ENCODE peak calls at places on chromosomes 5 and 9, in six cellular contexts. Q, A, F, E, R and S are unnamed samples.

GRCh38 chr9:117189121-117189520 is 225.7 kb downstream of the ASTN2 start:
- DNase-seq in Q (no peak), A (no peak), F (no peak), E (no peak), R (no peak), S (no peak)

GRCh38 chr5:150945947-150946346 is 41.2 kb upstream of the ZNF300 start:
- DNase-seq in Q (no peak), A (no peak), F (no peak), E (no peak), R (no peak), S (no peak)

GRCh38 chr5:126656397-126657007 is 55.8 kb downstream of the PHAX start:
- DNase-seq in Q (no peak), A (no peak), F (no peak), E (no peak), R (no peak), S (no peak)

GRCh38 chr5:179617930-179618329 is 5.5 kb downstream of the HNRNPH1 start:
- DNase-seq in Q (no peak), A (no peak), F (no peak), E (peak), R (no peak), S (no peak)

GRCh38 chr9:5336683-5337082 is 3.0 kb downstream of the RLN1 start:
- DNase-seq in Q (no peak), A (no peak), F (no peak), E (no peak), R (peak), S (no peak)

GRCh38 chr9:109722007-109722406 is 58.0 kb upstream of the PALM2AKAP2 start:
- DNase-seq in Q (no peak), A (no peak), F (no peak), E (no peak), R (no peak), S (no peak)

GRCh38 chr9:84141762-84142370 is 161.3 kb downstream of the RMI1 start:
- DNase-seq in Q (no peak), A (no peak), F (no peak), E (no peak), R (no peak), S (no peak)

GRCh38 chr5:155254399-155254798 is 240.8 kb downstream of the KIF4B start:
- DNase-seq in Q (no peak), A (no peak), F (no peak), E (no peak), R (no peak), S (no peak)

GRCh38 chr5:107468286-107468685 is 202.5 kb downstream of the EFNA5 start:
- DNase-seq in Q (no peak), A (no peak), F (no peak), E (no peak), R (no peak), S (no peak)

GRCh38 chr9:131598121-131598520 is 52.8 kb downstream of the PRRT1B start:
- DNase-seq in Q (peak), A (peak), F (no peak), E (peak), R (no peak), S (peak)

GRCh38 chr9:82546131-82546530 is 516.8 kb downstream of the RASEF start:
- DNase-seq in Q (no peak), A (no peak), F (no peak), E (no peak), R (no peak), S (no peak)

GRCh38 chr9:6545017-6545691 is 100.4 kb downstream of the GLDC start:
- DNase-seq in Q (no peak), A (no peak), F (no peak), E (no peak), R (no peak), S (no peak)

GRCh38 chr9:77486968-77487367 is 161.2 kb downstream of the GNA14 start:
- DNase-seq in Q (no peak), A (no peak), F (no peak), E (no peak), R (no peak), S (no peak)

GRCh38 chr5:137837741-137838389 is 29.8 kb upstream of the MYOT start:
- DNase-seq in Q (no peak), A (no peak), F (no peak), E (no peak), R (no peak), S (no peak)

GRCh38 chr9:126494264-126494663 is 119.5 kb upstream of the LMX1B start:
- DNase-seq in Q (no peak), A (no peak), F (peak), E (no peak), R (no peak), S (peak)

GRCh38 chr5:137845472-137845871 is 22.2 kb upstream of the MYOT start:
- DNase-seq in Q (no peak), A (no peak), F (no peak), E (no peak), R (no peak), S (no peak)

GRCh38 chr9:21764736-21765245 is 37.6 kb upstream of the MTAP start:
- DNase-seq in Q (no peak), A (no peak), F (no peak), E (no peak), R (no peak), S (no peak)

GRCh38 chr9:36866840-36867239 is 167.2 kb downstream of the PAX5 start:
- DNase-seq in Q (no peak), A (no peak), F (no peak), E (no peak), R (no peak), S (peak)

GRCh38 chr5:13567819-13568218 is 376.7 kb downstream of the DNAH5 start:
- DNase-seq in Q (no peak), A (no peak), F (no peak), E (no peak), R (no peak), S (no peak)

GRCh38 chr9:73118898-73119554 is 32.6 kb upstream of the ANXA1 start:
- DNase-seq in Q (no peak), A (no peak), F (no peak), E (no peak), R (no peak), S (no peak)
- H3K27ac ChIP-seq in Q (no peak), A (no peak), F (no peak), E (no peak), R (no peak), S (no peak)

GRCh38 chr5:24643255-24643654 is 1.5 kb downstream of the CDH10 start:
- DNase-seq in Q (no peak), A (no peak), F (no peak), E (no peak), R (no peak), S (no peak)

GRCh38 chr5:24646915-24647314 is 2.1 kb upstream of the CDH10 start:
- DNase-seq in Q (no peak), A (no peak), F (no peak), E (no peak), R (no peak), S (no peak)

GRCh38 chr5:24644757-24645156 is at the start of gene CDH10:
- DNase-seq in Q (no peak), A (peak), F (no peak), E (no peak), R (no peak), S (no peak)

GRCh38 chr5:24643880-24644279 is 898 bp downstream of the CDH10 start:
- DNase-seq in Q (no peak), A (no peak), F (no peak), E (no peak), R (no peak), S (no peak)

DNA sequence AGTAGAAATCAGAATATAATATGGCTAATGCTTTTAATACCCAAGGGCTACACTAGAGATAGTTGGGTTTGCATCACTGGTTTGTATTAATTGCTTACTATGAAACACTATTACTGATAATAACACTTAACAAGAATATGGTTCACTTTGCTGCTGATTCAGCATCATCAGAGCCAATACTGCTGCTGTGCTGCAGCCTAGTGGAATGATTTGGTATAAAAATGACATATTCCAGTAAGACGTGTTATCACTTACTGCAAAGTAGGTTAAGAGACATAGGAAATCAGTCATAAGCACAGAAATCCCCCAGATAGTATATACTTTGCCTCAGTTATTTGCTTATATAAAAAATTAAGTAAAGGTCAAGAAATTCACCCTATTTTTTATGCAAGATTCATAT is 2.8 kb downstream of the CDH10 start:
- DNase-seq in Q (no peak), A (no peak), F (no peak), E (no peak), R (no peak), S (no peak)
- TF ChIP-seq CTCF in Q (peak), A (peak), F (peak), E (peak), R (no peak), S (peak)

GRCh38 chr5:2529371-2530100 is 221.9 kb downstream of the IRX2 start:
- DNase-seq in Q (no peak), A (no peak), F (peak), E (no peak), R (no peak), S (no peak)
- H3K27ac ChIP-seq in Q (no peak), A (no peak), F (no peak), E (no peak), R (no peak), S (no peak)

GRCh38 chr5:80656425-80656824 is 1.6 kb upstream of the DHFR start:
- DNase-seq in Q (no peak), A (no peak), F (no peak), E (no peak), R (no peak), S (no peak)

GRCh38 chr5:80654054-80654390 is 430 bp upstream of the MSH3 start:
- DNase-seq in Q (no peak), A (no peak), F (no peak), E (no peak), R (peak), S (no peak)

GRCh38 chr5:80653497-80653896 is 955 bp upstream of the MSH3 start:
- DNase-seq in Q (no peak), A (no peak), F (no peak), E (no peak), R (no peak), S (no peak)

GRCh38 chr5:80655231-80655784 is 525 bp upstream of the DHFR start:
- DNase-seq in Q (no peak), A (no peak), F (no peak), E (no peak), R (no peak), S (no peak)

DNA sequence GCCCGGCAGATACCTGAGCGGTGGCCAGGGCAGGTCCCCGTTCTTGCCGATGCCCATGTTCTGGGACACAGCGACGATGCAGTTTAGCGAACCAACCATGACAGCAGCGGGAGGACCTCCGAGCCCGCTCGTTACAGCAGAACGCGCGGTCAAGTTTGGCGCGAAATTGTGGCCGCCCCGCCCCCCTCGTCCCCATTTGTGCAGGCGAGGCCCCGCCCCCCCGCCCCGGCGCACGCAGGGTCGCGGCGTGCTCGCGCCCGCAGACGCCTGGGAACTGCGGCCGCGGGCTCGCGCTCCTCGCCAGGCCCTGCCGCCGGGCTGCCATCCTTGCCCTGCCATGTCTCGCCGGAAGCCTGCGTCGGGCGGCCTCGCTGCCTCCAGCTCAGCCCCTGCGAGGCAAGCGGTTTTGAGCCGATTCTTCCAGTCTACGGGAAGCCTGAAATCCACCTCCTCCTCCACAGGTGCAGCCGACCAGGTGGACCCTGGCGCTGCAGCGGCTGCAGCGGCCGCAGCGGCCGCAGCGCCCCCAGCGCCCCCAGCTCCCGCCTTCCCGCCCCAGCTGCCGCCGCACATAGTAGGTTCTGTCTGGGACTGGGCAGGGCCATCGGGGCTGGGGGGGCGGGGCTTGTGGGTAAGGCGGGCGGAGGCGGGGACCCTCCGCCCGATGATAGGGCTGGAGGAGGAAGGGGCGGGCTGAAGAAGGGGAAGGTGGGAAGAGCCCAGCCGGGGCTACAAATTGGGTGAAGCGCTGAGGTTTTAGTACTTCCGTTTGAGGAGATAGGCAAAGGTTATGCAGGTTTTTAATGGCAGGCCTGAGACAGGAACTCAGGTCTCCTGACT is at the start of the genes DHFR and MSH3:
- DNase-seq in Q (peak), A (peak), F (peak), E (peak), R (peak), S (peak)
- TF ChIP-seq CTCF in Q (no peak), A (peak), F (no peak), E (no peak), R (no peak), S (no peak)

GRCh38 chr5:120465281-120465961 is 1.3 kb downstream of the PRR16 start:
- DNase-seq in Q (peak), A (no peak), F (peak), E (peak), R (no peak), S (peak)

GRCh38 chr5:120463991-120464626 is at the start of gene PRR16:
- DNase-seq in Q (peak), A (no peak), F (peak), E (peak), R (no peak), S (peak)

GRCh38 chr5:120463026-120463770 is 902 bp upstream of the PRR16 start:
- DNase-seq in Q (no peak), A (no peak), F (no peak), E (no peak), R (no peak), S (no peak)

GRCh38 chr5:120466337-120467006 is 2.4 kb downstream of the PRR16 start:
- DNase-seq in Q (no peak), A (no peak), F (no peak), E (no peak), R (no peak), S (no peak)

GRCh38 chr5:120464627-120465280 is 654 bp downstream of the PRR16 start:
- DNase-seq in Q (peak), A (no peak), F (peak), E (peak), R (no peak), S (peak)
- H3K27ac ChIP-seq in Q (peak), A (peak), F (peak), E (no peak), R (no peak), S (peak)

GRCh38 chr9:125407974-125408900 is 146.6 kb downstream of the GAPVD1 start:
- DNase-seq in Q (peak), A (peak), F (peak), E (peak), R (peak), S (peak)

GRCh38 chr9:125407432-125407973 is 145.9 kb downstream of the GAPVD1 start:
- DNase-seq in Q (no peak), A (no peak), F (no peak), E (no peak), R (no peak), S (no peak)

GRCh38 chr9:125410522-125410894 is 148.9 kb downstream of the GAPVD1 start:
- DNase-seq in Q (no peak), A (no peak), F (no peak), E (no peak), R (no peak), S (no peak)

GRCh38 chr9:125409637-125410521 is 148.3 kb downstream of the GAPVD1 start:
- DNase-seq in Q (peak), A (no peak), F (no peak), E (no peak), R (no peak), S (no peak)

DNA sequence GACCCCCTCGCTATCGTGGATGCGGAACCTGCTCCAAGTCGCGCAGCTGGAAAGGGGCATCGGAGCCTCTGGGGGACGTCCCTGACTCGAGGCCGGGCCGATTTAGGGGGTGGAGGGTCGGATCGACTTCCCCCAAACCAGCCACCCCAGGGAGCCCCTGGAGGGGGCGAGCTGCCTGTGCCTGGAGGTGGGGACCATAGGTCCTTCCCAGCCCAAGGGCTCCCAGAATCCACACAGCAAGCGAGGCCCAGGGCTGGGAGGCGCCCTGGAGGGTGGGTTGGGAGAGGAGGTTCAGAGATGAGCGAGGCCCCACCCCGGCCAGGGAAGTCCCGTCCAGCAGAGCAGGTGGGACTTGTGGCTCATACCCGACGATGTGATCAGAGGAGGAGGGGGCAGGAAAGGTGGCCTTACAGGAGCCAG is 147.6 kb downstream of the GAPVD1 start:
- DNase-seq in Q (no peak), A (no peak), F (no peak), E (no peak), R (no peak), S (peak)
- TF ChIP-seq CTCF in Q (no peak), A (no peak), F (no peak), E (no peak), R (no peak), S (no peak)

GRCh38 chr9:136525841-136526499 is 19.9 kb downstream of the NOTCH1 start:
- DNase-seq in Q (no peak), A (no peak), F (peak), E (peak), R (no peak), S (no peak)
- H3K27ac ChIP-seq in Q (peak), A (peak), F (peak), E (peak), R (no peak), S (peak)

DNA sequence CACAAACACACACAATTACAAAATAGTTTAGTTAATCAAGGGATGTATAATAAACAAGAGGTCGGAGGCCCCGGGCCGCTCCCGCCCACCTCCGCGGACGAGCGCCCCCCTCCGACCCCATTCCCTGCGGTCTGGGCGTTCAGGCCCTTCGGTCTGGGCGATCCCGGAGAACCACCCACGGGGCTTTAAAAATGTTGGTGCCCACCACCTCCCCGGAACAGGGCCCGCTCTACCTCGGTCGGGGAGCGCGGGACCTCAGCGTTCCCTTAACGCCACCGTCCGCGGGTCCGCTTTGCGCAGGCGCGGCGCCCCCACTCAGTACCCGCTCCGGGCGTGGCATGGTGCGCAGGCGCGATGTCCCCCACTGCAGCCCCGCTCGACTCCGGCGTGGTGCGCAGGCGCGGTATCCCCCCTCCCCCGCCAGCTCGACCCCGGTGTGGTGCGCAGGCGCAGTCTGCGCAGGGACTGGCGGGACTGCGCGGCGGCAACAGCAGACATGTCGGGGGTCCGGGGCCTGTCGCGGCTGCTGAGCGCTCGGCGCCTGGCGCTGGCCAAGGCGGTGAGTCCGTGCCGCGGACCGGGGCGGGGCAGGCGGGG is at the start of the genes CCDC127 and SDHA:
- DNase-seq in Q (peak), A (peak), F (peak), E (peak), R (peak), S (peak)
- TF ChIP-seq CTCF in Q (peak), A (peak), F (no peak), E (peak), R (peak), S (no peak)